ENCODE peak calls at places on chromosomes 3 and 15, in six cellular contexts. M is choroid plexus epithelial cell; W is IMR-90; Y is midbrain; G is NCI-H2081 treated with DMSO at 0.1 percent for 48 hours; V is activated CD8-positive, alpha-beta T cell treated with anti-CD3 and anti-CD28 coated beads, Interleukin-2, amount 10 ng/mL, durations not matched to agents 7 days and 5 days. J is an unnamed sample.

GRCh38 chr3:56829543-56829942 is 27.8 kb upstream of the ARHGEF3 start:
- DNase-seq in M (peak), W (no peak), Y (no peak), G (no peak), V (no peak), J (no peak)

GRCh38 chr3:161149529-161149928 is 44.4 kb upstream of the B3GALNT1 start:
- DNase-seq in M (peak), W (no peak), Y (no peak), G (no peak), V (no peak), J (no peak)

GRCh38 chr3:42827023-42827422 is 17.8 kb downstream of the ACKR2 start:
- DNase-seq in M (no peak), W (no peak), Y (no peak), G (no peak), V (no peak), J (no peak)

GRCh38 chr15:41930221-41930866 is 36.5 kb upstream of the SPTBN5 start:
- DNase-seq in M (peak), W (peak), Y (no peak), G (no peak), V (no peak), J (no peak)

GRCh38 chr15:75640483-75641175 is 605 bp upstream of the IMP3 start:
- DNase-seq in M (peak), W (peak), Y (peak), G (peak), V (peak), J (peak)

GRCh38 chr3:142935963-142936362 is 27.5 kb downstream of the PAQR9 start:
- DNase-seq in M (no peak), W (no peak), Y (no peak), G (no peak), V (no peak), J (no peak)

GRCh38 chr15:40960926-40961325 is 7.7 kb downstream of the CHAC1 start:
- DNase-seq in M (no peak), W (no peak), Y (no peak), G (no peak), V (no peak), J (no peak)

GRCh38 chr3:77601853-77602440 is 562.0 kb downstream of the ROBO2 start:
- DNase-seq in M (no peak), W (no peak), Y (no peak), G (no peak), V (no peak), J (no peak)

GRCh38 chr3:50150863-50151686 is 4.0 kb upstream of the SEMA3F start:
- DNase-seq in M (no peak), W (no peak), Y (no peak), G (no peak), V (no peak), J (no peak)

GRCh38 chr3:33023176-33024136 is 72.0 kb downstream of the CCR4 start:
- DNase-seq in M (no peak), W (no peak), Y (no peak), G (no peak), V (no peak), J (peak)

GRCh38 chr3:194287392-194287791 is 63.7 kb downstream of the CPN2 start:
- DNase-seq in M (no peak), W (no peak), Y (no peak), G (peak), V (no peak), J (no peak)

GRCh38 chr3:13561376-13561775 is 12.5 kb downstream of the FBLN2 start:
- DNase-seq in M (no peak), W (no peak), Y (no peak), G (no peak), V (no peak), J (no peak)

GRCh38 chr3:46299608-46300460 is 54.1 kb upstream of the CCR2 start:
- DNase-seq in M (no peak), W (no peak), Y (no peak), G (no peak), V (no peak), J (peak)

GRCh38 chr3:28835751-28836150 is 445.1 kb upstream of the RBMS3 start:
- DNase-seq in M (no peak), W (peak), Y (peak), G (no peak), V (no peak), J (no peak)

GRCh38 chr3:170309044-170309443 is 48.5 kb upstream of the SKIL start:
- DNase-seq in M (no peak), W (peak), Y (no peak), G (no peak), V (no peak), J (no peak)

GRCh38 chr15:100521907-100522306 is 6.8 kb downstream of the CERS3 start:
- DNase-seq in M (no peak), W (no peak), Y (no peak), G (no peak), V (no peak), J (no peak)

GRCh38 chr3:41900265-41900664 is 61.6 kb downstream of the ULK4 start:
- DNase-seq in M (peak), W (peak), Y (no peak), G (no peak), V (no peak), J (no peak)

GRCh38 chr3:10160346-10160745 is 4.4 kb upstream of the IRAK2 start:
- DNase-seq in M (no peak), W (no peak), Y (no peak), G (no peak), V (no peak), J (no peak)

GRCh38 chr3:12954891-12955650 is 113.7 kb upstream of the RPL32 start:
- DNase-seq in M (no peak), W (no peak), Y (peak), G (peak), V (no peak), J (no peak)

GRCh38 chr3:58434990-58435389 is 1.4 kb upstream of the PDHB start:
- DNase-seq in M (peak), W (peak), Y (no peak), G (no peak), V (no peak), J (no peak)

GRCh38 chr15:42890161-42890913 is 30.2 kb downstream of the TTBK2 start:
- DNase-seq in M (peak), W (peak), Y (no peak), G (no peak), V (no peak), J (no peak)

GRCh38 chr3:101809178-101810022 is 30.4 kb downstream of the NXPE3 start:
- DNase-seq in M (peak), W (peak), Y (peak), G (no peak), V (peak), J (peak)

GRCh38 chr3:27630892-27631291 is 91.2 kb downstream of the EOMES start:
- DNase-seq in M (peak), W (peak), Y (no peak), G (no peak), V (no peak), J (no peak)

GRCh38 chr3:39990532-39990931 is 181.1 kb downstream of the MYRIP start:
- DNase-seq in M (peak), W (peak), Y (peak), G (no peak), V (peak), J (peak)

GRCh38 chr3:97815149-97815917 is 6.5 kb upstream of the CRYBG3 start:
- DNase-seq in M (no peak), W (peak), Y (no peak), G (no peak), V (peak), J (peak)

GRCh38 chr15:33913459-33913858 is 54.8 kb upstream of the CHRM5 start:
- DNase-seq in M (peak), W (peak), Y (no peak), G (no peak), V (no peak), J (no peak)

GRCh38 chr15:85892232-85892631 is 97.5 kb upstream of the KLHL25 start:
- DNase-seq in M (no peak), W (no peak), Y (no peak), G (no peak), V (no peak), J (no peak)

GRCh38 chr3:8554725-8555621 is 53.4 kb downstream of the LMCD1 start:
- DNase-seq in M (peak), W (peak), Y (no peak), G (no peak), V (no peak), J (no peak)

GRCh38 chr15:20351448-20351961 is 190.1 kb downstream of the GOLGA6L6 start:
- DNase-seq in M (no peak), W (no peak), Y (no peak), G (no peak), V (no peak), J (no peak)

GRCh38 chr3:58062469-58062868 is 54.2 kb downstream of the FLNB start:
- DNase-seq in M (no peak), W (no peak), Y (no peak), G (no peak), V (no peak), J (no peak)

GRCh38 chr3:72728958-72729467 is 119.2 kb downstream of the SHQ1 start:
- DNase-seq in M (no peak), W (no peak), Y (no peak), G (no peak), V (no peak), J (no peak)

GRCh38 chr15:60635507-60636352 is 156.8 kb upstream of the ICE2 start:
- DNase-seq in M (peak), W (no peak), Y (no peak), G (no peak), V (no peak), J (no peak)

GRCh38 chr3:189512039-189512438 is 119.2 kb upstream of the TP63 start:
- DNase-seq in M (no peak), W (no peak), Y (no peak), G (no peak), V (no peak), J (no peak)

GRCh38 chr3:25442486-25442885 is 14.4 kb downstream of the RARB start:
- DNase-seq in M (no peak), W (no peak), Y (no peak), G (peak), V (no peak), J (no peak)

GRCh38 chr15:65766422-65767263 is 25.4 kb downstream of the DENND4A start:
- DNase-seq in M (peak), W (peak), Y (no peak), G (no peak), V (no peak), J (no peak)

J was measured in Jurkat, Clone E6-1.